ENCODE peak calls at places on chromosome 6, in six cellular contexts. T is HCT116, I is PC-3, E is neural progenitor cell, M is MM.1S, R is SK-N-SH. W is an unnamed sample. For H3K4me1, the result is how much of the 10 kb centered on the place peaks cover.

GRCh38 chr6:9699890-9700289 is 715.0 kb downstream of the TFAP2A start:
- DNase-seq in I (no peak), R (no peak), M (no peak), T (no peak), E (no peak), W (peak)

GRCh38 chr6:17987576-17988421 is at the start of gene KIF13A:
- DNase-seq in T (no peak), E (peak), I (peak), M (peak), R (peak), W (peak)

GRCh38 chr6:61809004-61809595 is 476.9 kb downstream of the KHDRBS2 start:
- DNase-seq in T (no peak), M (peak), I (peak), R (peak), E (peak), W (peak)

GRCh38 chr6:20400476-20401402 is 940 bp upstream of the E2F3 start:
- DNase-seq in I (peak), R (peak), E (peak), T (peak), M (peak), W (peak)

GRCh38 chr6:115000736-115001135 is 657.9 kb upstream of the HS3ST5 start:
- DNase-seq in R (no peak), E (no peak), T (no peak), M (no peak), I (peak), W (no peak)

GRCh38 chr6:118675225-118675624 is 23.8 kb upstream of the CEP85L start:
- DNase-seq in M (no peak), R (no peak), I (no peak), E (no peak), T (no peak), W (no peak)

GRCh38 chr6:161164182-161164625 is 109.7 kb downstream of the AGPAT4 start:
- DNase-seq in T (no peak), M (no peak), I (no peak), E (no peak), R (no peak), W (no peak)

GRCh38 chr6:128252293-128253176 is 267.9 kb downstream of the PTPRK start:
- DNase-seq in I (no peak), R (no peak), M (no peak), T (no peak), E (no peak), W (no peak)

GRCh38 chr6:85250586-85251216 is 199.2 kb upstream of the NT5E start:
- DNase-seq in T (no peak), M (no peak), E (no peak), I (no peak), R (no peak), W (peak)

GRCh38 chr6:131979515-131980337 is 28.6 kb upstream of the CCN2 start:
- DNase-seq in E (no peak), M (no peak), I (peak), T (no peak), R (no peak), W (peak)

GRCh38 chr6:99099243-99099642 is 151.5 kb upstream of the FBXL4 start:
- DNase-seq in E (no peak), T (no peak), R (no peak), I (peak), M (no peak), W (no peak)

GRCh38 chr6:132788658-132789397 is 9.6 kb downstream of the SLC18B1 start:
- DNase-seq in I (no peak), R (no peak), E (no peak), T (no peak), M (no peak), W (no peak)

GRCh38 chr6:33683051-33683571 is 28.4 kb downstream of the UQCC2 start:
- DNase-seq in M (no peak), E (no peak), R (peak), T (no peak), I (no peak), W (peak)

GRCh38 chr6:3762359-3762758 is 10.8 kb upstream of the PXDC1 start:
- DNase-seq in R (no peak), E (no peak), I (no peak), T (no peak), M (no peak), W (no peak)

GRCh38 chr6:18978330-18979128 is 591.4 kb downstream of the RNF144B start:
- DNase-seq in I (peak), T (no peak), M (no peak), R (no peak), E (peak), W (peak)

GRCh38 chr6:77457720-77458349 is 5.5 kb downstream of the HTR1B start:
- DNase-seq in I (peak), M (peak), T (peak), E (peak), R (peak), W (peak)

GRCh38 chr6:104227502-104227901 is 632.2 kb downstream of the HACE1 start:
- DNase-seq in T (no peak), R (no peak), I (no peak), E (no peak), M (no peak), W (no peak)

GRCh38 chr6:5050009-5050408 is 35.1 kb upstream of the PPP1R3G start:
- DNase-seq in M (peak), R (no peak), T (no peak), E (no peak), I (no peak), W (no peak)

GRCh38 chr6:14567031-14567430 is 449.5 kb downstream of the CD83 start:
- DNase-seq in E (no peak), T (no peak), I (peak), M (no peak), R (no peak), W (no peak)

GRCh38 chr6:7758456-7758855 is 32.6 kb downstream of the BMP6 start:
- DNase-seq in E (no peak), T (peak), R (no peak), I (peak), M (no peak), W (peak)

GRCh38 chr6:14454467-14454763 is 336.8 kb downstream of the CD83 start:
- DNase-seq in E (no peak), I (no peak), T (no peak), R (no peak), M (no peak), W (no peak)

GRCh38 chr6:28585335-28585734 is 59.7 kb downstream of the GPX5 start:
- DNase-seq in E (no peak), T (no peak), R (no peak), M (no peak), I (peak), W (peak)

GRCh38 chr6:36345681-36346417 is 9.2 kb upstream of the BNIP5 start:
- DNase-seq in T (no peak), R (no peak), M (no peak), E (peak), I (no peak), W (no peak)

GRCh38 chr6:158797331-158798202 is 21.6 kb downstream of the EZR start:
- DNase-seq in M (no peak), R (no peak), E (no peak), T (no peak), I (no peak), W (peak)

GRCh38 chr6:159451051-159451450 is 242.0 kb downstream of the SOD2 start:
- DNase-seq in R (no peak), T (no peak), M (no peak), E (no peak), I (no peak), W (peak)

GRCh38 chr6:33633462-33634158 is 12.5 kb downstream of the ITPR3 start:
- DNase-seq in R (peak), M (peak), T (no peak), I (peak), E (peak), W (peak)

GRCh38 chr6:144062757-144063156 is 32.6 kb downstream of the SF3B5 start:
- DNase-seq in R (no peak), M (no peak), T (no peak), I (no peak), E (no peak), W (no peak)

GRCh38 chr6:144063246-144063743 is 32.1 kb downstream of the SF3B5 start:
- DNase-seq in I (no peak), T (no peak), M (no peak), E (peak), R (no peak), W (peak)

GRCh38 chr6:144064831-144065668 is 30.3 kb downstream of the SF3B5 start:
- DNase-seq in E (peak), I (no peak), T (no peak), M (no peak), R (no peak), W (peak)

GRCh38 chr6:144063744-144064401 is 31.5 kb downstream of the SF3B5 start:
- DNase-seq in I (peak), E (peak), R (peak), M (peak), T (peak), W (peak)

GRCh38 chr6:144064402-144064830 is 31.0 kb downstream of the SF3B5 start:
- DNase-seq in E (peak), M (no peak), T (no peak), R (no peak), I (no peak), W (peak)
- TF ChIP-seq EZH2phosphoT487 in E (no peak), M (no peak), T (no peak), R (no peak), I (no peak), W (no peak)

GRCh38 chr6:44045672-44046015 is 81.6 kb downstream of the MRPL14 start:
- DNase-seq in M (no peak), E (no peak), I (no peak), R (peak), T (no peak), W (no peak)

GRCh38 chr6:44046516-44047178 is 80.6 kb downstream of the MRPL14 start:
- DNase-seq in E (no peak), T (no peak), R (no peak), I (no peak), M (no peak), W (no peak)

GRCh38 chr6:44043479-44044153 is 83.6 kb downstream of the MRPL14 start:
- DNase-seq in T (no peak), M (no peak), R (peak), E (no peak), I (no peak), W (no peak)

GRCh38 chr6:44044154-44044539 is 83.1 kb downstream of the MRPL14 start:
- DNase-seq in E (no peak), I (no peak), M (no peak), T (no peak), R (no peak), W (no peak)

GRCh38 chr6:44044940-44045671 is 82.1 kb downstream of the MRPL14 start:
- DNase-seq in I (no peak), M (no peak), R (no peak), E (no peak), T (no peak), W (no peak)
- H3K4me1 ChIP-seq in I (half or more), M (under half), R (half or more), E (under half), T (half or more), W (half or more)

GRCh38 chr6:149905911-149906371 is 8.0 kb upstream of the RAET1E start:
- DNase-seq in E (no peak), T (no peak), I (no peak), M (no peak), R (no peak), W (no peak)
- H3K9ac ChIP-seq in E (no peak), T (no peak), I (no peak), M (no peak), R (no peak), W (no peak)

GRCh38 chr6:66662721-66663120 is 955.7 kb upstream of the EYS start:
- DNase-seq in E (peak), R (no peak), M (no peak), T (no peak), I (no peak), W (no peak)

GRCh38 chr6:66663127-66663526 is 956.1 kb upstream of the EYS start:
- DNase-seq in T (no peak), I (no peak), E (peak), M (no peak), R (no peak), W (no peak)

GRCh38 chr6:66664112-66664511 is 957.1 kb upstream of the EYS start:
- DNase-seq in R (no peak), T (no peak), M (no peak), I (no peak), E (no peak), W (no peak)

GRCh38 chr6:66662196-66662595 is 955.2 kb upstream of the EYS start:
- DNase-seq in M (no peak), T (no peak), R (peak), I (peak), E (peak), W (peak)
- TF ChIP-seq EZH2phosphoT487 in M (no peak), T (no peak), R (no peak), I (no peak), E (no peak), W (no peak)

GRCh38 chr6:37511910-37512399 is 12.3 kb upstream of the CCDC167 start:
- DNase-seq in E (peak), R (no peak), I (no peak), M (no peak), T (no peak), W (no peak)

GRCh38 chr6:37513155-37513554 is 13.5 kb upstream of the CCDC167 start:
- DNase-seq in M (no peak), E (no peak), I (no peak), R (no peak), T (no peak), W (no peak)

GRCh38 chr6:37513576-37513975 is 13.9 kb upstream of the CCDC167 start:
- DNase-seq in E (peak), T (no peak), I (no peak), R (no peak), M (no peak), W (no peak)

GRCh38 chr6:37514377-37514776 is 14.7 kb upstream of the CCDC167 start:
- DNase-seq in I (peak), T (no peak), E (no peak), M (no peak), R (no peak), W (peak)

DNA sequence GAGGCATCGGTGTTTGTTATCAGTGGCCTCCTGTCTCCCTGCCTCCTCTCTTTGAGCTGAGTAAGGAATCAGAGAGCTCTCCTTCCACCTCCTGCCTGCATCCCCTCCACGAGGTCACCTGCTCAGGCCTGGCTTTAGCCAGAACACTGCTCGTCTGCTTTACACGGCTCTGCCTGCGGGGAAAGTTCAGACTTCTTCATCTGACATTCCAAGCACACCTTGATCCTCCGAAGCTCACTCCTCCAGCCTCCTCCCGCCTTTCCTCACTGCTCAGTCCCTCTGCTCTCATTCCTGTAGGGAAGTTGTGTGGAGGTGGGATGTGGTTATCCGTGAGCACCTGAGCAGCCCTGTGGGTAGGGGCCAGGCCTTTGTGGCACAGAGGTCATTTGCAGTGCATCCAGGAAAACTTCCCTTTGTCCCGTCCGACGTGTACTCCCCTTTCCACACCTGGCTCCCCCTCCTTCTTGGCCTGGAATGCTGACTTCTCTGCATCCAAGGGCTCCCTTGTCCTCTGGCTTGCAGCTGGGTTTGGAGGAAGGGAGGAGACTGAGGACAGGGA is 12.8 kb upstream of the CCDC167 start:
- DNase-seq in E (peak), I (no peak), T (no peak), R (no peak), M (no peak), W (no peak)
- H3K4me1 ChIP-seq in E (half or more), I (under half), T (under half), R (under half), M (under half), W (under half)

DNA sequence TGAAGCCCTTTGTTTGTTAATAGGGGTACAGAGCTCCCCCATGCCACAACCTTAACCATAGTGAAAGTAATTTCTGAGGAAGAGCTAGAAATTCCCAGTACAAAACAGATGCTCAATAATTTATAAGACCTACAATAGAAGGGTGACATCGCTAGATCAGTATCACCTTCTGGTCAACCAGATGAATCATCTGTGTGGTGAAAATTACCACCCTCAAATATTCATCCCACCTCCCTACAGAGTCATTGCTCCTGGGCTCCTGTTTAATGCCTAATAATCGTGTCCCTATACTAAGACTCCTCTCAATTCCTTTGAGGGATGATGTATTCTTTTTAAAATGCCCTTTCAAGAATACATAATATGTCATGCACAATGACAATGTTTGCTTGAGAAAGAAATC is 10.8 kb upstream of the ADGRF5 start:
- DNase-seq in I (peak), M (no peak), T (no peak), E (no peak), R (no peak), W (peak)
- H3K9ac ChIP-seq in I (no peak), M (no peak), T (no peak), E (no peak), R (no peak), W (no peak)

W was measured in GM23248.